ENCODE peak calls at places on chromosomes 16 and 17, in seven cellular contexts. C is breast epithelium, F is SK-N-MC, U is GM12892, S is stomach, W is transverse colon, R is prostate gland. L is an unnamed sample.
A peak's percentile ranks its signal among the peaks of the same experiment; 100 is the strongest.

GRCh38 chr17:72726936-72727335 is 365.6 kb downstream of the SLC39A11 start:
- DNase-seq in C (no peak), F (no peak), U (peak; percentile 35), S (no peak), W (peak; percentile 11), R (no peak), L (peak; percentile 47)

GRCh38 chr16:84086996-84087395 is 29.7 kb downstream of the MBTPS1 start:
- DNase-seq in C (no peak), F (no peak), U (no peak), S (no peak), W (no peak), R (no peak), L (no peak)

GRCh38 chr17:68771867-68772515 is 170.8 kb upstream of the FAM20A start:
- DNase-seq in C (no peak), F (peak; percentile 80), U (no peak), S (no peak), W (no peak), R (no peak), L (no peak)

GRCh38 chr16:78094166-78094565 is 5.3 kb upstream of the WWOX start:
- DNase-seq in C (no peak), F (no peak), U (no peak), S (no peak), W (no peak), R (no peak), L (no peak)

GRCh38 chr17:64040201-64040600 is 19.8 kb upstream of the ICAM2 start:
- DNase-seq in C (peak; percentile 25), F (no peak), U (no peak), S (peak; percentile 39), W (peak; percentile 27), R (no peak), L (no peak)

GRCh38 chr17:81253358-81254131 is 14.4 kb downstream of the NDUFAF8 start:
- DNase-seq in C (no peak), F (no peak), U (no peak), S (peak; percentile 57), W (peak; percentile 40), R (peak; percentile 37), L (peak; percentile 61)

GRCh38 chr17:78432226-78432894 is 53.9 kb downstream of the PGS1 start:
- DNase-seq in C (no peak), F (no peak), U (no peak), S (no peak), W (no peak), R (no peak), L (no peak)

GRCh38 chr17:35163886-35164285 is 16.3 kb downstream of the UNC45B start:
- DNase-seq in C (no peak), F (no peak), U (no peak), S (no peak), W (no peak), R (no peak), L (no peak)

GRCh38 chr17:52170963-52171572 is 12.6 kb upstream of the CA10 start:
- DNase-seq in C (no peak), F (no peak), U (no peak), S (peak; percentile 67), W (no peak), R (peak; percentile 14), L (no peak)

GRCh38 chr16:75251280-75252048 is at the start of gene BCAR1:
- DNase-seq in C (peak; percentile 79), F (no peak), U (peak; percentile 85), S (peak; percentile 93), W (peak; percentile 88), R (peak; percentile 88), L (peak; percentile 95)

GRCh38 chr17:65279456-65279855 is 142.3 kb downstream of the RGS9 start:
- DNase-seq in C (no peak), F (no peak), U (no peak), S (no peak), W (no peak), R (no peak), L (no peak)

GRCh38 chr16:52812945-52813556 is 239.6 kb downstream of the CHD9NB start:
- DNase-seq in C (no peak), F (no peak), U (no peak), S (no peak), W (no peak), R (no peak), L (no peak)

GRCh38 chr17:48054238-48055185 is 6.4 kb downstream of the NFE2L1 start:
- DNase-seq in C (peak; percentile 69), F (no peak), U (no peak), S (peak; percentile 53), W (peak; percentile 35), R (peak; percentile 87), L (no peak)

GRCh38 chr16:53789159-53789558 is 85.2 kb downstream of the FTO start:
- DNase-seq in C (no peak), F (no peak), U (no peak), S (no peak), W (no peak), R (no peak), L (no peak)

GRCh38 chr17:1039119-1039507 is 42.2 kb downstream of the TIMM22 start:
- DNase-seq in C (no peak), F (no peak), U (no peak), S (no peak), W (no peak), R (no peak), L (no peak)

GRCh38 chr17:77869665-77870132 is 88.8 kb upstream of the TNRC6C start:
- DNase-seq in C (no peak), F (no peak), U (peak; percentile 68), S (peak; percentile 30), W (peak; percentile 51), R (no peak), L (peak; percentile 73)

DNA sequence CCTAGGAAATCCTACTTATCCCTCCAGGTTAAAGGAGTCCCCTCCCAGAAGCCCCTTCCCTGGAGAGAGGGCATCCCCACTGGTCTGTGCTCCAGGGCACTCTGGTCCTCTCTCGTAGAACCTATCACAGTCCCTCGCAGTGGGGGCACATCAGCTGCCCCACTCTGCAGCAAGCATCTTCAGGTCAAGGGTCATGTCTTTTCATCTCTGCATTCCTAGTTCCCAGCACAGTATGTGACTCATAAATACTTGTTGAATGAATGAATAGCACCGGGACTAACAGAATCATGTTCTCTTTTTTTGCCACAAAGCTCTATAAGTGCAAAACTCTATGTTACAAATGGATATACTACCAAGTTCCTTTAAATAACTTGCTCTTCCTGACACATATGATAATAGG is 36.0 kb downstream of the RNF157 start:
- DNase-seq in C (no peak), F (no peak), U (no peak), S (no peak), W (no peak), R (no peak), L (no peak)
- TF ChIP-seq POLR2AphosphoS5 in C (no peak), F (no peak), U (no peak), S (no peak), W (no peak), R (no peak), L (no peak)

GRCh38 chr17:8059131-8059530 is 20.3 kb downstream of the ALOX15B start:
- DNase-seq in C (no peak), F (no peak), U (no peak), S (no peak), W (no peak), R (no peak), L (no peak)

GRCh38 chr17:8056976-8057625 is 18.2 kb downstream of the ALOX15B start:
- DNase-seq in C (no peak), F (no peak), U (no peak), S (peak; percentile 59), W (no peak), R (no peak), L (no peak)

GRCh38 chr17:8055851-8056231 is 17.0 kb downstream of the ALOX15B start:
- DNase-seq in C (no peak), F (no peak), U (no peak), S (no peak), W (no peak), R (no peak), L (no peak)

GRCh38 chr17:8057691-8058114 is 18.8 kb downstream of the ALOX15B start:
- DNase-seq in C (no peak), F (no peak), U (peak; percentile 53), S (peak; percentile 64), W (no peak), R (peak; percentile 72), L (no peak)

DNA sequence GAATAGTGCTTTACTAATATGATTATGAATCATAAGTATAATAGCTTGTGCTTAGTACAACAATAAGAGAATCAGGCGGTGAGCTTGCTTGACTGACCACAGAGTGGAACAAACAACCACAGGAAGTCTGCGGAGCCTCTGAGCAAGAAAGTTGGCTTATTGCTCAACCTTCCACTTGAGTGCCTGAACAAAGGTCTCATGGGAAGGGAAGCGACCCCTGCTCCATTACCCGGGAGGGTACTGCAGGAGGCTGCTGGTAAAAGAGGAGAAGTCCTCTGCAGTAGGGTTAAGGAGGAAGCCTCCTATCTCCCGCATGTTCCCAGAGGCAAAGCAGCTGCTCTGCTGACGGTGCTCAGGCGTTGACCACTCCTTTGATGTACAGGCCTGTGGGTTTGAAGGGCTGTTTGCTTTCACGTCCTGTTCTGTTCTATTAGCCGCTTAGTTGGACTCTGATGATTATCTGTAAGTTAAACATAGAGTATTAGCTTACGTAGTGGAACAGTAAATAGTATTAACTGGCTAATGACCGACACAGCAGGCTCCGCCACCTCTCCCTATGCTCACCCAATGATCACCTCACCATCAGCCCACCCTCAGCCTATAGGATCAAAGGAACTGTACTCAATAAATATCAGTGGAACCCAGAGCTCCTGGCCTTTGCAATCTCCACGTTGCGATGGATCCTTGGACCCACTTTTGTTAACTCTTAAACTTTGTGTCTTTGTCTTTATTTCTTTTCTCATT is 17.5 kb downstream of the ALOX15B start:
- DNase-seq in C (no peak), F (no peak), U (no peak), S (peak; percentile 81), W (peak; percentile 57), R (peak; percentile 84), L (no peak)
- TF ChIP-seq POLR2AphosphoS5 in C (no peak), F (no peak), U (no peak), S (peak; percentile 80), W (peak; percentile 8), R (peak; percentile 95), L (no peak)

DNA sequence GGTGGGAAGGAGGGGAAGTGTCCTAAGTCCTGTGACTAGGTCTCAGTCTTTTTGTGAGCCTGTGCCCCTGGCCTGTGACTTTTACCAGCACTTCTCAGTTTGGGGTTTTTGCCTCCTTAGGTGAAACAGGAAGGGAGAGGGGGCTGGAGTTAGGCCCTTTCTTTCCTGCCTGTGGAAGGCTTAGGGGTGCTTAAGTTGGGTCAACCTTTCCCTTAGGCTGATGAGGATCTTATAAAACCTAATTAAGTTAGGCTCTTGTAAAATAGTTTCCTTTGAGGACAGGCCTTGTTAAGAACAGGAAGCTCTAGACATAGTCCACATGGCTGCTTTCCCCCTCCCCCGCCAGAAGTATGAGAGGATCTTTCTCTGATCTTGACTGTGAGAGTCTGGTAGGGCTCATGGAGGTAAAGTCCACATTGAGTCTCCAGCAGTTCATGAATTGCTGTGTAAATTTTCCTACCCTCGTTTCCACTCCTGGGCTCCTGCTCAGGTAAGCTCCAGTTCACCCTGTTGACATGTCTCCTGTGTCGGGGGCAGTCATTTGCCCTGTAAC is 17.0 kb upstream of the DNASE1 start:
- DNase-seq in C (no peak), F (peak; percentile 53), U (no peak), S (peak; percentile 25), W (peak; percentile 59), R (no peak), L (no peak)
- TF ChIP-seq POLR2AphosphoS5 in C (no peak), F (no peak), U (no peak), S (no peak), W (no peak), R (no peak), L (peak; percentile 27)

DNA sequence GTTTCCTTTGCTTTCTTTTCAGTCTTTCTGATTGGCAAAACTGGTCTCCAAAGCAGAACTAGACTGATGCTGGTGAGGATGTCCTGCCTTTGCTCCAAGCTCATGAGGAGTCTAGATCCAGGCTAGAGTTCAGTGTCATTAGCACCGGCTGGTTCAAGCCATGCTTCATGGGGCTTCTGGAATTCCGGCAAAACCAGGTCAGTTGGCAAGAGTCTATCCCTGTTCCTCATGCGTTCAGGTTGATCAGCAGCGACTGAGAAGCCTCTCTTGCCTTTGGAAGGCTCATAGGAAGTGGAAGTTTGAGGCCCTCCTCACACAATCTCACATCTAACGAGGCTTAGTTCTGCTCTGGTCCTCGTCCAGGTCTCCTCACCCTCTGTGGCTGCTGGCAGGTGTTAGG is 194.3 kb downstream of the HS3ST3A1 start:
- DNase-seq in C (no peak), F (no peak), U (no peak), S (no peak), W (no peak), R (no peak), L (no peak)
- TF ChIP-seq POLR2AphosphoS5 in C (no peak), F (no peak), U (no peak), S (no peak), W (no peak), R (no peak), L (no peak)

L was measured in GM12891.